ENCODE peak calls at places on chromosomes 6 and 20, in five cellular contexts. P is WTC11, L is K562, J is H1, Y is HCT116. T is an unnamed sample.

GRCh38 chr20:38534756-38535155 is 46.2 kb upstream of the ADIG start:
- DNase-seq in P (no peak), L (no peak), J (no peak), Y (no peak), T (no peak)

GRCh38 chr6:88295663-88296062 is 129.5 kb upstream of the CNR1 start:
- DNase-seq in P (no peak), L (no peak), J (no peak), Y (no peak), T (no peak)

GRCh38 chr6:34056301-34056700 is 89.6 kb downstream of the GRM4 start:
- DNase-seq in P (peak), L (peak), J (peak), Y (peak), T (peak)

GRCh38 chr20:41278936-41279335 is 38.6 kb downstream of the ZHX3 start:
- DNase-seq in P (no peak), L (no peak), J (no peak), Y (no peak), T (no peak)

GRCh38 chr6:147192278-147192911 is 11.8 kb upstream of the STXBP5 start:
- DNase-seq in P (no peak), L (no peak), J (no peak), Y (no peak), T (no peak)

GRCh38 chr6:4091926-4092325 is 13.0 kb upstream of the FAM217A start:
- DNase-seq in P (no peak), L (no peak), J (no peak), Y (no peak), T (no peak)

GRCh38 chr6:56637640-56638039 is 5.0 kb downstream of the DST start:
- DNase-seq in P (no peak), L (no peak), J (no peak), Y (peak), T (peak)

GRCh38 chr6:13488896-13489237 is 1.5 kb upstream of the GFOD1 start:
- DNase-seq in P (no peak), L (no peak), J (no peak), Y (no peak), T (no peak)

GRCh38 chr6:158021814-158022748 is 40.4 kb downstream of the SYNJ2 start:
- DNase-seq in P (no peak), L (no peak), J (no peak), Y (no peak), T (no peak)

GRCh38 chr6:14290448-14291388 is 173.1 kb downstream of the CD83 start:
- DNase-seq in P (no peak), L (no peak), J (no peak), Y (no peak), T (no peak)

GRCh38 chr20:6635034-6635736 is 132.3 kb upstream of the BMP2 start:
- DNase-seq in P (no peak), L (no peak), J (no peak), Y (no peak), T (no peak)

GRCh38 chr6:63272397-63272796 is 47.4 kb downstream of the LGSN start:
- DNase-seq in P (no peak), L (peak), J (no peak), Y (peak), T (peak)
- TF ChIP-seq SP1 in P (no peak), L (no peak), J (no peak), Y (no peak), T (no peak)

DNA sequence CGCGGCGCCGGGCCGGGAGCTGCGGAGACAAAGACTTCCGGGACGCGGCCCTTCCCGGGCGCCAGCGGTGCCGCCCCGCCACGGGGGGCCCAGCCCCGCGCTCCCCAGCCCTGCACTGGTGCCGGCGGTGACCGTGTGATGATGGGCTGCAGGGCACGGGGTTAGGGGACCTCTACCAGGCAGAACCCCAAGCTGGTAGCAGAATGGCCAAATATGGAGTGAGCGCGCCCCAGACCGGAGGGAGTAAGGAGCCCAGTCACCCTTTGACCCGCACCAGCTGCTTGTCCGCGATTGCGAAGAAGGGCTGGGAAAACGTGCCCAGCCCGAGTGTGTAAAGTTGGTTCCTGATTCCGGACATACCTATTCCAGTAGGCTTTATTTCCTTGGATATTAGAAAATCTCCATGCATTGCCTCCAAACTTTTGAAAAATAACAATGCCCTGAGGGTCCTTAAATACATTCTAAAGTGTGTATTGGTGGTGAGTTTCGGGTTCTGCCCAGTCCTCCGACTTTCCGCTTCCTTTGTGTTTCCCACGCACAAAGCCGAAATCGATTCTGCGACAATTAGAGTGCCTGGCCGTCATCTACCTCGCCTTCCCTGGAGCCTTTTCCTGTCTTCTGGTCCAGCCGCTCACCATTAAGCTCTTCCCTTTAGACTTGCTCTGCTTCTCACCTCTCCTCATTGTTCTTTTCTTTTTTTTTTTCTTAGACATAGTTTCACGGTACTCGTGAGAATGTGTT is 1.1 kb downstream of the ABRACL start:
- DNase-seq in P (peak), L (no peak), J (no peak), Y (no peak), T (peak)
- TF ChIP-seq SP1 in P (peak), L (no peak), J (no peak), Y (no peak), T (no peak)

DNA sequence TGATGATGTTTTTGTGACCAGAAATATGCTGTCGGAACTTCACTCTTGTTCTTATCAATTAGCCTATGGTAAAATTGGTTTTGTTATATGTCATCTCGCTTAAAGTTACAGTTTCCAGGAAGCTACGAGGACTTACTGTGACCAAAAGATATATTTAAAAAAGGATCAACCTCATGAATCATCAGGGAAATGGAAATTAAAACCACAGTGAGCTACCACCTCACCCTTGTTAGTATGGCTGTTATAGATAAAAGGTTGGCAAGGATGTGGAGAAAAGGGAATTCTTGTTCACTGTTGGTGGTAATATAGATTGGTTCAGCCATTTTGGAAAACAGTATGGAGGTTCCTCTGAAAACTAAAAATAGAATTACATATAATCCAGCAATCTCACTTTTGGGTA is 14.3 kb upstream of the INSM1 start:
- DNase-seq in P (no peak), L (no peak), J (no peak), Y (no peak), T (no peak)
- TF ChIP-seq SP1 in P (no peak), L (no peak), J (no peak), Y (no peak), T (no peak)

GRCh38 chr6:6366778-6367177 is 46.3 kb upstream of the F13A1 start:
- DNase-seq in P (no peak), L (no peak), J (no peak), Y (no peak), T (no peak)
- TF ChIP-seq SP1 in P (no peak), L (no peak), J (no peak), Y (no peak), T (no peak)

DNA sequence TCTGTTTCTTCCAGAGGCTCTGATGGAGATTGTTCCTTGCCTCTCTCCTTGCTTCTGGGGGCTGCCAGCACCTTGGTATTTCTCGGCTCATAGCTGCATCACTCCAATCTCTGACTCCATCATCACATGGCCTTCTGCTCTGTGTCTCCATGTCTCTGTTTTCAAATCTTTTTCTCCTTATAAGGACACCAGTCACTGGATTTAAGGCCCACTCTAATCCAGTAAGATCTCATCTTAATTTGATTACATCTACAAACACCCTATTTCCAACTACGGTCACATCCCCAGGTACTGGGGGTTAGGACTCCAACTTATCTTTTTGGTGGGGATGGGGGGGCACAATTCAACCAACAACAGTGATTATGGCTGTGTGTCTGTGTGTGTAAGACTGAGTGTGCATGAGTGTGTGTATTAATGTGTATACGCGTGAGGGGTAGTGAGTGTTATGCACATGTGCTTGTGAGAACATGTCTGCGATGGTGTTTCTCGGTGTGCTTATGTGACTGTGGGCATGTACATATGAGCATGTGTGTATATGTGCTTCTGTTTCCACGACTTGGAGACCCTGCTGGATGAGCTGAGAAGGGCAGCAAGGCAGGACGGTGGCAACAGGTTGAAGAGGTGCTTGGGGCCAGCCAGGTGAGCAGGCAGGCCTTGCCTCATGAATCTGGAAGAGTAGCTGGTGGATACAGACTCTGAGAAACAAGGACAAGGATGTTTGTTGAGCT is 130.5 kb downstream of the MRPL14 start:
- DNase-seq in P (no peak), L (no peak), J (no peak), Y (no peak), T (no peak)
- TF ChIP-seq SP1 in P (no peak), L (no peak), J (no peak), Y (no peak), T (no peak)

GRCh38 chr20:45631184-45631583 is at the start of gene WFDC9:
- DNase-seq in P (no peak), L (no peak), J (no peak), Y (no peak), T (no peak)

GRCh38 chr20:45630366-45630765 is 718 bp downstream of the WFDC9 start:
- DNase-seq in P (no peak), L (no peak), J (no peak), Y (no peak), T (no peak)

GRCh38 chr20:45626540-45626939 is 3.0 kb upstream of the WFDC10A start:
- DNase-seq in P (no peak), L (no peak), J (no peak), Y (no peak), T (no peak)

GRCh38 chr20:45629496-45630100 is at the start of gene WFDC10A:
- DNase-seq in P (peak), L (peak), J (peak), Y (peak), T (peak)
- TF ChIP-seq SP1 in P (no peak), L (no peak), J (no peak), Y (no peak), T (no peak)

GRCh38 chr6:11974089-11974488 is 38.0 kb upstream of the HIVEP1 start:
- DNase-seq in P (no peak), L (no peak), J (no peak), Y (no peak), T (no peak)
- TF ChIP-seq SP1 in P (no peak), L (no peak), J (no peak), Y (no peak), T (no peak)

DNA sequence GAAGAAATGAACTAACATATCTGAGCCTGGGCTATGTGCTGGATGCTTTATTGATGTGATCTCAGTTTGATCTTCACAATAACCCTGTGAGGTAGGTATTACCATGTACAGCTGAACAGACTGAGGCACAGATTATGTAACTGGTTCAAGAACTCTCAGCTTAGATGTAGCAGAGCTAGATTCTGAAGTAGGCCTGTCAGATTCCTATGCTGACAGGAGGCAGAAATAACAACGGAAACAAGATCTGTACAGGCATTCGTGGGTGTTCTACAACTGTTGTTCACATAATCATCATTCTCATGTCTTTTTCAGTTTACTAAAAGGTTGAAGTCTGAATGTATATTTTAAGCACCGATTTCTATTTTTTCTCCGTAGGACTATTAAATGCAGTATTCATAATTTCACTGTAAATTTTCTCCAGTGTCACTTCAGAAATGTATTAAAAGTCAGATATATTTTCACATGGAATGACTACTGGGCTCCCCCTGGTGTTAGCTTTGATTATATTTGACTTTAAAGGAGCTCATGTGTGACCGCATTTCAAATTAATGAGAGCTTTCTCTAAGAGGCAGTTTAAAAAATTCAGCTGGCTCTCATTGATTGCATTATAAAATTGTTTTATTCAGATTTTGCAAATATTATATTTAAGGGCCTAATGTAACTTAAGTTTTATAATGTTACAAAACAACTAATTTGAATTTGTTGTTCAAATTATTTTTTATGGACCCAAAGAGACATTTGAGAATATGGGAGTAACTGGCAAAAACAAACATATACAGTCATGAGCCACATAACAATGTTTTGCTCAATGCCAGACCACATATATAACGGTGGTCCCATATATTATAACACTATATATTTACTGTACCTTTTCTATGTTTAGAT is 36.4 kb upstream of the SLC17A4 start:
- DNase-seq in P (no peak), L (peak), J (no peak), Y (peak), T (peak)
- TF ChIP-seq SP1 in P (no peak), L (no peak), J (no peak), Y (no peak), T (no peak)